ENCODE peak calls at places on chromosome 3, in eight cellular contexts. H, Z, D, R, W, U, L and J are unnamed samples.

GRCh38 chr3:63968612-63969350 is 54.5 kb downstream of the PSMD6 start:
- DNase-seq in H (no peak), Z (no peak), D (no peak), R (peak), W (no peak), U (no peak), L (no peak), J (no peak)

GRCh38 chr3:4841783-4842440 is 137.3 kb upstream of the BHLHE40 start:
- DNase-seq in H (no peak), Z (no peak), D (no peak), R (peak), W (no peak), U (no peak), L (no peak), J (no peak)

GRCh38 chr3:155553800-155554199 is 191.1 kb downstream of the PLCH1 start:
- DNase-seq in H (no peak), Z (no peak), D (no peak), R (no peak), W (no peak), U (peak), L (no peak), J (no peak)

GRCh38 chr3:40574661-40575060 is 49.9 kb downstream of the ZNF621 start:
- DNase-seq in H (no peak), Z (no peak), D (no peak), R (no peak), W (peak), U (no peak), L (no peak), J (no peak)

GRCh38 chr3:115245437-115245836 is 98.3 kb upstream of the ZBTB20 start:
- DNase-seq in H (no peak), Z (peak), D (no peak), R (peak), W (no peak), U (no peak), L (no peak), J (no peak)

GRCh38 chr3:120649735-120650705 is 32.0 kb downstream of the HGD start:
- DNase-seq in H (no peak), Z (no peak), D (no peak), R (peak), W (no peak), U (peak), L (no peak), J (no peak)

GRCh38 chr3:32855350-32855953 is 37.7 kb downstream of the TRIM71 start:
- DNase-seq in H (no peak), Z (no peak), D (no peak), R (no peak), W (no peak), U (peak), L (no peak), J (no peak)

GRCh38 chr3:27720899-27721716 is 1.0 kb downstream of the EOMES start:
- DNase-seq in H (no peak), Z (no peak), D (no peak), R (no peak), W (no peak), U (no peak), L (no peak), J (no peak)

GRCh38 chr3:7506606-7507180 is 645.8 kb downstream of the GRM7 start:
- DNase-seq in H (no peak), Z (no peak), D (no peak), R (no peak), W (no peak), U (no peak), L (no peak), J (no peak)

GRCh38 chr3:148833223-148833622 is 5.6 kb downstream of the CPB1 start:
- DNase-seq in H (no peak), Z (no peak), D (no peak), R (peak), W (no peak), U (no peak), L (no peak), J (no peak)
- TF ChIP-seq POLR2A in H (no peak), Z (no peak), D (no peak), R (no peak), W (no peak), U (no peak), L (no peak), J (no peak)

GRCh38 chr3:109831403-109831802 is 494.1 kb upstream of the DPPA4 start:
- DNase-seq in H (no peak), Z (no peak), D (no peak), R (no peak), W (no peak), U (no peak), L (no peak), J (no peak)

DNA sequence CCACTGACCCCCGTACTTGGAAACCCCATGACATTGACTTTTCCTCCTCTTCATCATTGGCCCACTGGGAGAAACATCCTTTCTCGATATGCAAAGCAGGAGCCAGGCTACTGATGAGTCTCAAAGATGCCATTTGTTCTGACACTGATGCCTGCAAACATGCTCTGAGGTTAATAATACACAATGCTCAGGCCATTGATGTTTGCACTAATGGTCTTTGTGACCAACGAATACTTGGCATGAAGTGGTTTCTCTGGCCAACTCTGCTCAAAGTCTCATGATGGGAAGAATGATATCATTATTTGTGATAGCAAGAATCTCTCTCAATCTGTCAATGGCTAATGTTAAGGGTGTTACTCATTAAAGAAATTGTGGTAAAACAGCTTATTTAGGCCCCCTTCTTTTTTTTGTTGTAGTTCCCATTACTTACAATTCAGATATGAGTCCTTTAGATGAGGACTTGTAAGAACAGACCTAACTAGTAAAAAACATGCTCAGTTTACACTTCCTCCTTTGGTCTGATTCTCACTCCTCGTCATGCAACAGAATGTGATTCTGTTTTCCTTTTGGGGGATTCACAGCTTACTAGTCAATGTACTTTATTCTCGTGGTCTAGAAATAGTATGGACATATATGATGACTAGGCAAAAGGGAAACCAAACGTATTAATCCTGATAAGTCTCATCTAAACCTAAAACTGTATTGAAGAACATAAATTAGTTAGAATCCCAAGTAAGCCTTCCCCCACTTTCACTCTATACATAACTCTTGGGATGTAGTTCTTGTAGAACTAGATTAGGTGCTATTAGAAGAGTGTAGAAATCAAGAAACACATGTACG is 488.8 kb upstream of the DPPA4 start:
- DNase-seq in H (no peak), Z (no peak), D (no peak), R (no peak), W (no peak), U (no peak), L (no peak), J (no peak)
- TF ChIP-seq POLR2A in H (no peak), Z (no peak), D (no peak), R (no peak), W (no peak), U (no peak), L (no peak), J (no peak)

DNA sequence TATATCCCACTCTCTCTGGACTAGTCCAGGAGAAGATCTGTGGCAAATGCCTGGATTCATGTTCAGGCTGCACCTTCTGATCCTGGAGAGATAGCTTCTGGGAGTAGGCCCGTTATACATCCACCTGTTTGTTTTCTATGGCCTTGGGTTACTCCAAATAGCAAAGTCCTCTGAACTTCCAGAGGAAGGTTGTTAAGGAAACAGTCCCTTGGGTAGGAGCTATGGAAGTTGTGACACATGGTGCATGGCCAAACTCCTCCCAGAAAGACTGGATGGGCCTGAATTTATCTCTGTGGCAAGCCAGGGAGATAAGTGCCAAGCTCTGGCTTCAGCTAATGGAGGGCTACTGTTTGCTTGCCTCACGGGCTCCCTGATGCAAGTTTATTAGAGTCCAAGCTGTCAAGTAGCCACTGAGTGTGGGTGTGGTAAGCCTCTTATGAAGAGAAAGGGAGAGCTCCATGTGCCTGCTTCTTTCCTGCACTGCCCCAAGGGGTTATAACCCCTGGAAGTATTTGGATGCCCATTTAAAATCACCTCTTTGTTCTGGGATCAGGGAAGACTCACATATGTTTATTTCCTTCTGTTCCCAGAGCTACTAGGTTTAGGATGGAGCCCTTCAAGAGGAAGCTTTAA is 328.7 kb upstream of the ATP11B start:
- DNase-seq in H (no peak), Z (no peak), D (no peak), R (no peak), W (no peak), U (no peak), L (no peak), J (no peak)
- TF ChIP-seq POLR2A in H (no peak), Z (no peak), D (no peak), R (no peak), W (no peak), U (no peak), L (no peak), J (no peak)

GRCh38 chr3:58899159-58899952 is 150.5 kb downstream of the CFAP20DC start:
- DNase-seq in H (peak), Z (no peak), D (peak), R (no peak), W (peak), U (peak), L (no peak), J (peak)
- TF ChIP-seq POLR2A in H (no peak), Z (no peak), D (no peak), R (no peak), W (no peak), U (no peak), L (no peak), J (no peak)

DNA sequence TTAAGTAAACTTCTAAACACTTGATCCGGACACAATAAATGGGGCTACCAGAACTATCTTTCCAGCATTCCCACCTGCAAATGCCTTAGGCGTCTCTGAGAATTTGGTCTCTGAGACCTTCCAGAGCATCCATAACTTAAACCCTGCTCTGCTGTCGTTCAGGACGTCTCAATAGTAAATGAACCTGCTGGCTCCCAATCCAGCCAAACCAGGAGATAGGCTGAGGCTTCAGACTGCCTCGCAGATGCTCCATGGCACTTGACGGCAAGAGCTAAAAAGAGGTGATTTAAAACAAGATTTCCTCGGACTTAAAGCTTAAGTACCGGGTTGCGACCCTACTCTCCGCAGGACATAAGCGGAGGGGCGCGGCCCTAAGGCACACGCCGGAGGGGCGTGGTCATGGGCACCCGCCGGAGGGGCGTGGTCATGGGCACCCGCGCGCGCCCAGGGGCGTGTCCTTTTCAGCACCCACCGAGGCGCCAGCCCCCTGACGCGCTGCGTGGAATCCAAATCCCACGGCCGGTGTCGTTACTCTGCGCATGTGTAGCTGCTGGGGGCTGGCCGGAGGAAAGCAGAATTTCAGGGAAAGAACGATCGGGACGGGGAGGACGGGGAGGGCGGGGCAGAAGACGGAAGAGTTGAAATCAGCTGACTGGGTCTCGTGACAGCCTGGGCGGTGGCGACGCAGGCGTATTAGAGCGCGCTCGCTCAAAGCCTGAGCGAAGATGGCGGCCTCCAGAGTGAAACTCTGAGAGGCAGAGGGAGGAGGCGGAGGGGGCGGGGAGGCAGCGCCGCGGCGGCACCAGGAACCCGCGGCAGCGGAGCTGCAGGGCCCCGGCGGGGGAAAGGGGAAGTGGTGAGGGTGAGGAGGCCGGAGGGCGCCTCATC is at the start of gene DNAJC13:
- DNase-seq in H (peak), Z (peak), D (peak), R (peak), W (peak), U (peak), L (peak), J (peak)
- TF ChIP-seq POLR2A in H (peak), Z (peak), D (peak), R (peak), W (peak), U (peak), L (peak), J (peak)